ENCODE peak calls at places on chromosomes 16 and 17, in four cellular contexts. P is ELR, N is cardiac fibroblast, D is brain microvascular endothelial cell. U is an unnamed sample.

GRCh38 chr17:40536731-40537171 is 28.5 kb downstream of the CCR7 start:
- DNase-seq in P (no peak), N (peak), D (no peak), U (peak)

GRCh38 chr17:1485748-1486376 is 6.6 kb downstream of the MYO1C start:
- DNase-seq in P (peak), N (peak), D (peak), U (peak)

GRCh38 chr17:6755281-6755680 is 565 bp upstream of the XAF1 start:
- DNase-seq in P (peak), N (peak), D (no peak), U (no peak)

GRCh38 chr17:48131216-48131824 is 23.8 kb downstream of the SNX11 start:
- DNase-seq in P (peak), N (peak), D (peak), U (peak)

GRCh38 chr16:3625911-3626732 is 14.7 kb upstream of the SLX4 start:
- DNase-seq in P (peak), N (peak), D (no peak), U (no peak)

GRCh38 chr16:12625068-12625467 is 178.6 kb downstream of the CPPED1 start:
- DNase-seq in P (no peak), N (no peak), D (no peak), U (no peak)

GRCh38 chr17:39094607-39095308 is 56.7 kb downstream of the PLXDC1 start:
- DNase-seq in P (no peak), N (no peak), D (no peak), U (peak)

GRCh38 chr17:56593073-56593740 is at the start of gene NOG:
- DNase-seq in P (peak), N (peak), D (no peak), U (peak)

GRCh38 chr16:30748634-30749445 is 615 bp downstream of the PHKG2 start:
- DNase-seq in P (peak), N (peak), D (peak), U (peak)

GRCh38 chr16:28548306-28548802 is 5.4 kb upstream of the SGF29 start:
- DNase-seq in P (no peak), N (no peak), D (no peak), U (no peak)

GRCh38 chr17:7842950-7843535 is 9.0 kb downstream of the KDM6B start:
- DNase-seq in P (no peak), N (peak), D (peak), U (peak)

GRCh38 chr17:27558842-27559505 is 72.0 kb upstream of the LGALS9 start:
- DNase-seq in P (no peak), N (no peak), D (no peak), U (no peak)

GRCh38 chr16:62135903-62136302 is 99.7 kb upstream of the CDH8 start:
- DNase-seq in P (no peak), N (no peak), D (no peak), U (no peak)

GRCh38 chr17:19247423-19247822 is 10.3 kb downstream of the EPN2 start:
- DNase-seq in P (no peak), N (no peak), D (no peak), U (no peak)

GRCh38 chr16:75244844-75245758 is 6.3 kb downstream of the BCAR1 start:
- DNase-seq in P (peak), N (peak), D (peak), U (peak)

GRCh38 chr16:73058616-73059409 is 10.9 kb upstream of the ZFHX3 start:
- DNase-seq in P (peak), N (peak), D (peak), U (peak)

GRCh38 chr16:11992594-11993524 is 16.3 kb downstream of the SNX29 start:
- DNase-seq in P (no peak), N (no peak), D (no peak), U (no peak)

GRCh38 chr16:58488531-58488930 is 11.4 kb upstream of the NDRG4 start:
- DNase-seq in P (no peak), N (no peak), D (no peak), U (no peak)

GRCh38 chr17:6374271-6374691 is 60.6 kb downstream of the AIPL1 start:
- DNase-seq in P (peak), N (no peak), D (no peak), U (peak)

GRCh38 chr16:84851192-84852127 is 31.7 kb downstream of the CRISPLD2 start:
- DNase-seq in P (peak), N (peak), D (peak), U (peak)

GRCh38 chr16:57601801-57602478 is 26.5 kb upstream of the ADGRG1 start:
- DNase-seq in P (no peak), N (no peak), D (peak), U (peak)

GRCh38 chr16:361872-362701 is 8.3 kb downstream of the MRPL28 start:
- DNase-seq in P (peak), N (peak), D (peak), U (peak)

GRCh38 chr17:3924421-3925350 is 8.4 kb upstream of the P2RX1 start:
- DNase-seq in P (no peak), N (no peak), D (no peak), U (no peak)

GRCh38 chr16:75017670-75018525 is 19.1 kb downstream of the ZNRF1 start:
- DNase-seq in P (no peak), N (no peak), D (no peak), U (no peak)

GRCh38 chr16:70576431-70577255 is 53.0 kb downstream of the SF3B3 start:
- DNase-seq in P (peak), N (peak), D (peak), U (peak)

GRCh38 chr16:17286443-17286842 is 184.3 kb downstream of the XYLT1 start:
- DNase-seq in P (no peak), N (no peak), D (no peak), U (no peak)

GRCh38 chr17:65117384-65118035 is 19.7 kb upstream of the RGS9 start:
- DNase-seq in P (no peak), N (no peak), D (no peak), U (no peak)

GRCh38 chr17:14204546-14204945 is 32.1 kb downstream of the CDRT15 start:
- DNase-seq in P (no peak), N (no peak), D (no peak), U (no peak)

GRCh38 chr16:85274924-85275323 is 162.7 kb upstream of the CIBAR2 start:
- DNase-seq in P (no peak), N (no peak), D (no peak), U (no peak)

GRCh38 chr16:82583415-82583814 is 43.4 kb upstream of the CDH13 start:
- DNase-seq in P (peak), N (no peak), D (no peak), U (peak)

GRCh38 chr16:17307501-17307900 is 163.3 kb downstream of the XYLT1 start:
- DNase-seq in P (no peak), N (no peak), D (no peak), U (no peak)

GRCh38 chr17:41504126-41504977 is 1.1 kb downstream of the KRT13 start:
- DNase-seq in P (no peak), N (no peak), D (no peak), U (no peak)

GRCh38 chr16:66935319-66936011 is at the start of gene CES2:
- DNase-seq in P (peak), N (peak), D (no peak), U (peak)

U was measured in fibroblast of lung.